ENCODE peak calls at places on chromosomes 1 and 21, in nine cellular contexts. K is posterior cingulate gyrus, G is stromal cell of bone marrow, U is DMS53, L is amygdala, N is AG04450, Y is psoas muscle, X is left ventricle myocardium superior, A is neural crest cell. D is an unnamed sample.

GRCh38 chr1:54699936-54700525 is 15.6 kb upstream of the TTC4 start:
- DNase-seq in K (no peak), G (no peak), U (no peak), L (no peak), N (no peak), Y (no peak), X (no peak), A (no peak), D (no peak)

GRCh38 chr1:217133958-217134856 is 411.0 kb upstream of the ESRRG start:
- DNase-seq in K (no peak), G (no peak), U (peak), L (no peak), N (no peak), Y (peak), X (peak), A (peak), D (no peak)

GRCh38 chr1:56380556-56380955 is 198.8 kb downstream of the PLPP3 start:
- DNase-seq in K (no peak), G (no peak), U (peak), L (no peak), N (no peak), Y (no peak), X (no peak), A (no peak), D (no peak)

GRCh38 chr1:186225089-186225488 is 150.0 kb downstream of the TPR start:
- DNase-seq in K (no peak), G (no peak), U (no peak), L (no peak), N (no peak), Y (no peak), X (no peak), A (no peak), D (no peak)

GRCh38 chr1:113140588-113141446 is 67.8 kb downstream of the LRIG2 start:
- DNase-seq in K (peak), G (peak), U (peak), L (peak), N (peak), Y (peak), X (peak), A (peak), D (peak)

GRCh38 chr21:14918542-14918941 is 146.3 kb downstream of the NRIP1 start:
- DNase-seq in K (no peak), G (no peak), U (peak), L (no peak), N (no peak), Y (no peak), X (no peak), A (no peak), D (no peak)

GRCh38 chr1:221708076-221708571 is 33.8 kb downstream of the DUSP10 start:
- DNase-seq in K (no peak), G (peak), U (peak), L (no peak), N (no peak), Y (no peak), X (no peak), A (no peak), D (no peak)

GRCh38 chr1:2104621-2105427 is 54.6 kb downstream of the PRKCZ start:
- DNase-seq in K (no peak), G (no peak), U (no peak), L (no peak), N (no peak), Y (no peak), X (peak), A (no peak), D (no peak)

GRCh38 chr1:150186789-150187559 is 37.3 kb downstream of the PLEKHO1 start:
- DNase-seq in K (no peak), G (peak), U (peak), L (no peak), N (no peak), Y (no peak), X (no peak), A (peak), D (peak)

GRCh38 chr1:184075040-184076029 is 23.8 kb downstream of the TSEN15 start:
- DNase-seq in K (peak), G (peak), U (peak), L (no peak), N (no peak), Y (no peak), X (no peak), A (peak), D (peak)

GRCh38 chr1:207240325-207241095 is 81.0 kb upstream of the CD55 start:
- DNase-seq in K (no peak), G (no peak), U (peak), L (no peak), N (no peak), Y (no peak), X (no peak), A (no peak), D (no peak)

GRCh38 chr1:117627562-117628165 is 21.8 kb downstream of the TENT5C start:
- DNase-seq in K (no peak), G (no peak), U (peak), L (no peak), N (no peak), Y (no peak), X (no peak), A (no peak), D (no peak)

GRCh38 chr21:45081636-45082035 is 7.3 kb downstream of the ADARB1 start:
- DNase-seq in K (no peak), G (no peak), U (no peak), L (no peak), N (no peak), Y (no peak), X (no peak), A (no peak), D (no peak)

GRCh38 chr1:43711524-43712386 is 4.4 kb downstream of the ST3GAL3 start:
- DNase-seq in K (no peak), G (no peak), U (no peak), L (no peak), N (peak), Y (no peak), X (no peak), A (no peak), D (peak)

GRCh38 chr1:169511339-169512028 is 25.7 kb upstream of the SLC19A2 start:
- DNase-seq in K (no peak), G (peak), U (no peak), L (no peak), N (peak), Y (no peak), X (no peak), A (no peak), D (peak)

GRCh38 chr1:67347688-67348472 is 40.2 kb downstream of the IL12RB2 start:
- DNase-seq in K (peak), G (peak), U (peak), L (no peak), N (no peak), Y (no peak), X (peak), A (peak), D (peak)

GRCh38 chr1:204577794-204578478 is 61.7 kb downstream of the MDM4 start:
- DNase-seq in K (no peak), G (no peak), U (no peak), L (no peak), N (no peak), Y (no peak), X (no peak), A (no peak), D (no peak)

GRCh38 chr1:208174736-208175507 is 69.3 kb downstream of the PLXNA2 start:
- DNase-seq in K (no peak), G (no peak), U (no peak), L (no peak), N (no peak), Y (no peak), X (no peak), A (no peak), D (no peak)